ENCODE peak calls at places on chromosome 18, in seven cellular contexts. S is tibial artery, F is COR-L47, X is NCI-H2081, D is Caki2, C is T-helper 17 cell, Z is adrenal gland. L is an unnamed sample.

GRCh38 chr18:75783816-75784215 is 356.3 kb upstream of the SMIM21 start:
- DNase-seq in C (no peak), D (no peak), X (no peak), Z (no peak), S (no peak), F (no peak), L (no peak)

GRCh38 chr18:34121157-34121807 is 103.4 kb downstream of the NOL4 start:
- DNase-seq in X (no peak), C (no peak), S (no peak), D (no peak), Z (no peak), F (no peak), L (no peak)

GRCh38 chr18:54558609-54559585 is 32.1 kb upstream of the DYNAP start:
- DNase-seq in X (no peak), D (no peak), C (no peak), Z (peak), S (no peak), F (peak), L (no peak)

GRCh38 chr18:35610724-35611123 is 29.2 kb downstream of the GALNT1 start:
- DNase-seq in Z (no peak), D (no peak), C (no peak), S (no peak), X (no peak), F (no peak), L (no peak)

GRCh38 chr18:54444309-54444914 is 86.7 kb downstream of the C18orf54 start:
- DNase-seq in F (peak), S (no peak), X (peak), Z (peak), C (no peak), D (peak), L (no peak)

GRCh38 chr18:49230331-49230730 is 230.1 kb downstream of the DYM start:
- DNase-seq in F (no peak), S (no peak), Z (no peak), D (no peak), C (no peak), X (no peak), L (no peak)

GRCh38 chr18:45617284-45617683 is 2.0 kb downstream of the SLC14A2 start:
- DNase-seq in Z (peak), X (no peak), C (no peak), F (no peak), D (peak), S (peak), L (no peak)

GRCh38 chr18:29226201-29226600 is 1049.3 kb upstream of the CDH2 start:
- DNase-seq in Z (no peak), F (no peak), D (no peak), C (no peak), S (no peak), X (no peak), L (no peak)

GRCh38 chr18:69215151-69215550 is 185.5 kb upstream of the DOK6 start:
- DNase-seq in F (peak), X (peak), S (no peak), C (no peak), D (no peak), Z (no peak), L (no peak)

L was measured in effector memory CD8-positive, alpha-beta T cell.